ENCODE peak calls at places on chromosomes 12 and 14, in nine cellular contexts. Y, P, W, Q, I, V, E, C and H are unnamed samples.
A peak's percentile ranks its signal among the peaks of the same experiment; 100 is the strongest.

GRCh38 chr14:89828473-89829200 is 125.9 kb downstream of the EFCAB11 start:
- DNase-seq in Y (no peak), P (no peak), W (no peak), Q (no peak), I (no peak), V (no peak), E (no peak), C (peak; percentile 79), H (no peak)

GRCh38 chr12:22046968-22047390 is 961 bp downstream of the CMAS start:
- DNase-seq in Y (no peak), P (no peak), W (no peak), Q (no peak), I (peak; percentile 3), V (no peak), E (no peak), C (no peak), H (no peak)

GRCh38 chr14:103894034-103894722 is 34.1 kb upstream of the TDRD9 start:
- DNase-seq in Y (no peak), P (no peak), W (no peak), Q (no peak), I (no peak), V (no peak), E (no peak), C (no peak), H (no peak)

GRCh38 chr14:20622816-20623291 is 18.6 kb downstream of the OR6S1 start:
- DNase-seq in Y (no peak), P (no peak), W (no peak), Q (no peak), I (no peak), V (no peak), E (no peak), C (no peak), H (no peak)

GRCh38 chr12:44774815-44775411 is 101.2 kb downstream of the NELL2 start:
- DNase-seq in Y (no peak), P (peak; percentile 29), W (no peak), Q (no peak), I (peak; percentile 21), V (peak; percentile 74), E (peak; percentile 42), C (no peak), H (peak; percentile 7)

GRCh38 chr12:104006929-104007328 is 41.3 kb downstream of the TDG start:
- DNase-seq in Y (no peak), P (no peak), W (no peak), Q (peak; percentile 29), I (peak; percentile 59), V (no peak), E (peak; percentile 20), C (peak; percentile 67), H (peak; percentile 63)

GRCh38 chr14:51957950-51958349 is 31.4 kb upstream of the RTRAF start:
- DNase-seq in Y (no peak), P (no peak), W (peak; percentile 27), Q (no peak), I (peak; percentile 88), V (no peak), E (no peak), C (peak; percentile 65), H (peak; percentile 87)

GRCh38 chr14:51087024-51087423 is 7.9 kb downstream of the TRIM9 start:
- DNase-seq in Y (no peak), P (peak; percentile 83), W (no peak), Q (no peak), I (no peak), V (no peak), E (peak; percentile 82), C (no peak), H (peak; percentile 11)

GRCh38 chr12:124938606-124939427 is 24.4 kb upstream of the UBC start:
- DNase-seq in Y (no peak), P (peak; percentile 79), W (peak; percentile 88), Q (no peak), I (peak; percentile 89), V (peak; percentile 81), E (peak; percentile 97), C (peak; percentile 93), H (peak; percentile 91)

GRCh38 chr12:57936513-57936883 is 4.9 kb upstream of the ATP23 start:
- DNase-seq in Y (no peak), P (no peak), W (no peak), Q (no peak), I (no peak), V (no peak), E (no peak), C (no peak), H (no peak)

GRCh38 chr14:104985675-104986486 is at the start of gene CLBA1:
- DNase-seq in Y (no peak), P (peak; percentile 91), W (peak; percentile 68), Q (no peak), I (peak; percentile 95), V (peak; percentile 88), E (peak; percentile 90), C (peak; percentile 86), H (peak; percentile 94)

DNA sequence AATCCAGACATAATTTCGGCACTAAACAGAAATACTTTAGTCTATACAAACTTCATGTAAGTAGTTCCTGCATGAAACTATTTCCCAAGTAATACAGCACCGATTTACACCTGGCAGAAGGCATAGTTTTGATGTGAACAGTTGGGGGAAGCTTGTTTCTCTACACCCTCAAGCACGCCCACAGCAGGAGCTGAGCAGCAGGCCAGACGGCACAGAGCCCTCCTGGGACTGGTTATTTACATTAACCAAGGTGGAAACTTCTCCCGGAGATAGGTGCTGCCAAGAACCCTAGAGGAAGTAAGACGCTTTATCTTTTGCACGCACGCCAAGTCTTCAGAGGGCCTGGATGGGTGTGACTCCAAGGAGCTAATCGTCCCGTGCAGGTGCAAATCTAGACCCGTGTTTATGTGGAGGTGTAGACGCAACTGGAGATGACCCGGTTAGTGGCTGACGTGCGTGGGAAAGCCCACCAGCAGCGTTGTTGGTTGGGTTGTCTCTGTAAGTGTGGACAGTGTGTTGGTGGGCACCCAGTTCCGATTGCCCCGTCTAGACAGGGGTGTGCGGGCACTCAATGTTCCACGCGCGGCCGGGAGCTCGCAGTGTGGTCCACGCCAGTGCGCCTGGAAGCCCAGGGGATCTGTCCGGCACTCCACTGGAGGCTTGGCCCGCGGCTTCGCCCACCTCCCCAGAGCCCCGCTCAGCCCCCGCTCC is 767 bp upstream of the TCP11L2 start:
- DNase-seq in Y (peak; percentile 27), P (peak; percentile 88), W (peak; percentile 36), Q (no peak), I (peak; percentile 57), V (peak; percentile 51), E (peak; percentile 83), C (peak; percentile 29), H (peak; percentile 55)
- TF ChIP-seq CTCF in Y (no peak), P (no peak), W (no peak), Q (no peak), I (no peak), V (no peak), E (no peak), C (no peak), H (no peak)

DNA sequence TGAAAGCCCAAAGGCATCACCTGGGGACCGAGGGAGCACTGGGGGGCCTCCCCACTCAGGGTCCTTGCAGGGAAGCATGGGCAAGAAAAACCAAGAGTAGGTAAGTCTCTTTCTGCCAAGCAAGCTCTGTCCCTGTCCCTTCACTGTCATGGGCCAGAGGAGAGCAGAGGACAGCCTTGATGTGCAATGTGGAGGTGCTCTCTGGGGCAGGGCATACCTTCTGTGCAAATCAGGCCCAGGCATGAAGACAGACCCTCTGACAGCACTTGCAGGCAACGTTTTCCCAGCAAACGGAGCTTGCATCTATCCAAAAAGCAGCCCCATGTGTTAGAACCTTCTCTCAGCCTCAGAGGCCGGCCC is 192.5 kb upstream of the PWP1 start:
- DNase-seq in Y (no peak), P (no peak), W (no peak), Q (no peak), I (no peak), V (no peak), E (no peak), C (no peak), H (no peak)
- H3K4me3 ChIP-seq in Y (no peak overlapping the region), P (no peak overlapping the region), W (no peak overlapping the region), Q (no peak overlapping the region), I (no peak overlapping the region), V (no peak overlapping the region), E (no peak overlapping the region), C (no peak overlapping the region), H (no peak overlapping the region)

GRCh38 chr14:47536341-47536740 is 139.1 kb downstream of the MDGA2 start:
- DNase-seq in Y (no peak), P (no peak), W (no peak), Q (no peak), I (no peak), V (no peak), E (no peak), C (no peak), H (no peak)

GRCh38 chr14:47541652-47542051 is 133.8 kb downstream of the MDGA2 start:
- DNase-seq in Y (no peak), P (no peak), W (no peak), Q (no peak), I (peak; percentile 2), V (no peak), E (no peak), C (no peak), H (no peak)

DNA sequence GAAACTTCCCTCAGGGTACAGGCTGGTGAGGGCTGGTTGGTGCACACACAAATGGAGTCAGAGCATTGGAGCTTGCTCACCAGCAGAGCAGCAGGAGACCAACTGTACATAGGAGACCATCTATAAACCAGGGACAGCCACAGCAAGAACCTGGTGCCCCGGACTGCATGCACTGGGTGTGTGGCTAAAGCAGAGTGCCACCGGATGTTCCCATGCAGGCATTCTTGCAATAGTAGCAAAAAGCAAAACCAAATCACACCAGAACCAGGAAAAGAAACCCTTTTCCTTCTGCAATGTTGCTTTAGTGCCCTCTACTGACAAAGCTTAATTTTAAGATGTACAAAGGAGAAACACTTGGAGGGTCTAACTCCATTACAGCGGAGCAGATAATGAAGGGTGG is 136.3 kb downstream of the MDGA2 start:
- DNase-seq in Y (no peak), P (no peak), W (peak; percentile 8), Q (no peak), I (peak; percentile 10), V (no peak), E (peak; percentile 13), C (no peak), H (no peak)
- TF ChIP-seq CTCF in Y (no peak), P (no peak), W (peak; percentile 54), Q (no peak), I (peak; percentile 17), V (no peak), E (peak; percentile 19), C (no peak), H (no peak)

GRCh38 chr12:132448453-132448800 is 41.5 kb upstream of the FBRSL1 start:
- DNase-seq in Y (no peak), P (no peak), W (no peak), Q (no peak), I (no peak), V (no peak), E (no peak), C (no peak), H (no peak)

GRCh38 chr12:132451836-132452195 is 38.1 kb upstream of the FBRSL1 start:
- DNase-seq in Y (no peak), P (no peak), W (no peak), Q (no peak), I (no peak), V (no peak), E (no peak), C (no peak), H (no peak)

GRCh38 chr12:132449565-132450390 is 40.2 kb upstream of the FBRSL1 start:
- DNase-seq in Y (no peak), P (peak; percentile 43), W (no peak), Q (no peak), I (no peak), V (no peak), E (no peak), C (no peak), H (no peak)

GRCh38 chr12:132451172-132451835 is 38.6 kb upstream of the FBRSL1 start:
- DNase-seq in Y (no peak), P (no peak), W (no peak), Q (no peak), I (no peak), V (no peak), E (no peak), C (no peak), H (no peak)

GRCh38 chr12:132450391-132451171 is 39.4 kb upstream of the FBRSL1 start:
- DNase-seq in Y (no peak), P (no peak), W (no peak), Q (no peak), I (no peak), V (no peak), E (no peak), C (no peak), H (no peak)
- H3K4me3 ChIP-seq in Y (no peak overlapping the region), P (no peak overlapping the region), W (no peak overlapping the region), Q (no peak overlapping the region), I (no peak overlapping the region), V (no peak overlapping the region), E (no peak overlapping the region), C (no peak overlapping the region), H (no peak overlapping the region)